ENCODE peak calls at places on chromosomes 7 and 10, in seven cellular contexts. L is CD8-positive, alpha-beta memory T cell; Y is stimulated activated CD4-positive, alpha-beta T cell treated with anti-CD3 and anti-CD28 coated beads, Interleukin-1b, Interleukin-23, amount 100 ng/mL, for 48 hours; I is hippocampal formation; F is left ventricle myocardium superior; S is amygdala; N is EL. E is an unnamed sample.

GRCh38 chr7:42096681-42097637 is 140.1 kb downstream of the GLI3 start:
- DNase-seq in L (no peak), Y (no peak), I (no peak), F (peak; percentile 79), S (no peak), N (no peak), E (peak; percentile 76)

GRCh38 chr7:169854-170172 is 22.6 kb upstream of the FAM20C start:
- DNase-seq in L (no peak), Y (no peak), I (no peak), F (peak; percentile 16), S (no peak), N (no peak), E (no peak)

GRCh38 chr7:92768501-92769360 is 67.6 kb downstream of the CDK6 start:
- DNase-seq in L (no peak), Y (peak; percentile 55), I (peak; percentile 21), F (no peak), S (no peak), N (peak; percentile 62), E (no peak)

GRCh38 chr7:80307251-80307856 is 172.7 kb downstream of the GNAI1 start:
- DNase-seq in L (no peak), Y (no peak), I (no peak), F (no peak), S (no peak), N (peak; percentile 49), E (peak; percentile 25)

GRCh38 chr10:31622993-31623392 is 304.0 kb downstream of the ZEB1 start:
- DNase-seq in L (no peak), Y (no peak), I (no peak), F (no peak), S (no peak), N (peak; percentile 84), E (peak; percentile 88)

GRCh38 chr10:108755661-108756060 is 1167.7 kb downstream of the XPNPEP1 start:
- DNase-seq in L (no peak), Y (no peak), I (no peak), F (no peak), S (no peak), N (peak; percentile 14), E (no peak)

GRCh38 chr10:98367626-98368451 is 47.1 kb downstream of the PYROXD2 start:
- DNase-seq in L (no peak), Y (no peak), I (peak; percentile 38), F (no peak), S (peak; percentile 14), N (no peak), E (no peak)

GRCh38 chr10:73873843-73874215 is 526 bp downstream of the CAMK2G start:
- DNase-seq in L (no peak), Y (no peak), I (no peak), F (no peak), S (no peak), N (no peak), E (peak; percentile 89)

GRCh38 chr10:73819513-73820093 is 8.2 kb upstream of the NDST2 start:
- DNase-seq in L (no peak), Y (no peak), I (no peak), F (peak; percentile 76), S (no peak), N (peak; percentile 44), E (peak; percentile 97)

GRCh38 chr10:133177380-133178157 is 17.6 kb downstream of the KNDC1 start:
- DNase-seq in L (no peak), Y (no peak), I (no peak), F (no peak), S (no peak), N (no peak), E (peak; percentile 58)

GRCh38 chr7:121689749-121690148 is 183.2 kb upstream of the PTPRZ1 start:
- DNase-seq in L (no peak), Y (no peak), I (no peak), F (no peak), S (no peak), N (no peak), E (no peak)

GRCh38 chr7:152459724-152460251 is 24.0 kb upstream of the KMT2C start:
- DNase-seq in L (no peak), Y (no peak), I (no peak), F (peak; percentile 38), S (no peak), N (peak; percentile 84), E (peak; percentile 56)

GRCh38 chr7:86937499-86937898 is 122.0 kb downstream of the ELAPOR2 start:
- DNase-seq in L (no peak), Y (no peak), I (no peak), F (no peak), S (no peak), N (no peak), E (no peak)

GRCh38 chr7:12831024-12831423 is 143.6 kb downstream of the ARL4A start:
- DNase-seq in L (no peak), Y (no peak), I (no peak), F (no peak), S (no peak), N (no peak), E (no peak)

GRCh38 chr10:80471715-80472233 is 17.7 kb downstream of the TSPAN14 start:
- DNase-seq in L (no peak), Y (peak; percentile 70), I (no peak), F (no peak), S (no peak), N (peak; percentile 53), E (no peak)

GRCh38 chr7:54330216-54330800 is 211.9 kb upstream of the VSTM2A start:
- DNase-seq in L (no peak), Y (no peak), I (peak; percentile 25), F (no peak), S (no peak), N (no peak), E (no peak)

GRCh38 chr7:139798221-139798620 is 20.4 kb upstream of the HIPK2 start:
- DNase-seq in L (no peak), Y (no peak), I (no peak), F (no peak), S (no peak), N (no peak), E (no peak)

GRCh38 chr7:44973610-44974401 is 5.0 kb downstream of the MYO1G start:
- DNase-seq in L (peak; percentile 76), Y (no peak), I (no peak), F (peak; percentile 75), S (no peak), N (peak; percentile 45), E (peak; percentile 92)

GRCh38 chr7:127717502-127718125 is 65.6 kb downstream of the SND1 start:
- DNase-seq in L (no peak), Y (no peak), I (no peak), F (no peak), S (no peak), N (peak; percentile 45), E (no peak)

GRCh38 chr7:47979145-47979831 is at the start of gene HUS1:
- DNase-seq in L (peak; percentile 96), Y (peak; percentile 94), I (peak; percentile 88), F (peak; percentile 95), S (peak; percentile 87), N (peak; percentile 90), E (peak; percentile 97)

GRCh38 chr7:25894902-25895791 is 256.9 kb upstream of the NFE2L3 start:
- DNase-seq in L (peak; percentile 69), Y (peak; percentile 67), I (peak; percentile 28), F (peak; percentile 78), S (peak; percentile 7), N (peak; percentile 43), E (peak; percentile 71)

GRCh38 chr10:31697271-31698168 is 231.1 kb downstream of the ARHGAP12 start:
- DNase-seq in L (no peak), Y (no peak), I (peak; percentile 60), F (peak; percentile 88), S (peak; percentile 72), N (peak; percentile 85), E (peak; percentile 94)

GRCh38 chr7:8254667-8255066 is 7.3 kb downstream of the ICA1 start:
- DNase-seq in L (no peak), Y (no peak), I (no peak), F (no peak), S (no peak), N (no peak), E (no peak)

GRCh38 chr7:36784991-36785940 is 61.0 kb upstream of the AOAH start:
- DNase-seq in L (peak; percentile 87), Y (peak; percentile 46), I (no peak), F (peak; percentile 45), S (no peak), N (no peak), E (no peak)

GRCh38 chr7:142669074-142669654 is 80.1 kb upstream of the PRSS1 start:
- DNase-seq in L (no peak), Y (no peak), I (no peak), F (no peak), S (no peak), N (peak; percentile 13), E (no peak)